ENCODE peak calls at places on chromosomes 5 and 9, in six cellular contexts. U, I, S, Y, W and F are unnamed samples. For H3K4me1, the result is how much of the 10 kb centered on the place peaks cover.

GRCh38 chr9:13022756-13023155 is 247.9 kb downstream of the LURAP1L start:
- DNase-seq in U (peak), I (no peak), S (no peak), Y (no peak), W (no peak), F (no peak)

GRCh38 chr9:77944556-77945261 is 86.9 kb downstream of the GNAQ start:
- DNase-seq in U (no peak), I (peak), S (no peak), Y (peak), W (peak), F (no peak)

GRCh38 chr5:137199966-137200365 is 299.2 kb downstream of the SPOCK1 start:
- DNase-seq in U (peak), I (no peak), S (peak), Y (no peak), W (no peak), F (no peak)

GRCh38 chr5:157520911-157521703 is 54.5 kb downstream of the ADAM19 start:
- DNase-seq in U (no peak), I (no peak), S (peak), Y (no peak), W (no peak), F (no peak)

GRCh38 chr5:126857472-126858410 is 80.8 kb downstream of the LMNB1 start:
- DNase-seq in U (no peak), I (no peak), S (peak), Y (no peak), W (no peak), F (no peak)

GRCh38 chr5:132746592-132747063 is 598 bp upstream of the CCNI2 start:
- DNase-seq in U (no peak), I (peak), S (peak), Y (peak), W (no peak), F (no peak)

GRCh38 chr9:3526903-3527652 is 1.3 kb upstream of the RFX3 start:
- DNase-seq in U (peak), I (peak), S (peak), Y (peak), W (no peak), F (no peak)

GRCh38 chr9:131478421-131478868 is 24.3 kb upstream of the POMT1 start:
- DNase-seq in U (peak), I (peak), S (peak), Y (peak), W (peak), F (no peak)

GRCh38 chr9:676780-677458 is 164.6 kb upstream of the DMRT1 start:
- DNase-seq in U (peak), I (no peak), S (no peak), Y (no peak), W (no peak), F (no peak)

GRCh38 chr5:65483474-65484346 is 2.0 kb upstream of the ADAMTS6 start:
- DNase-seq in U (peak), I (peak), S (peak), Y (peak), W (no peak), F (no peak)
- H3K4me3 ChIP-seq in U (peak), I (peak), S (peak), Y (peak), W (peak), F (peak)

DNA sequence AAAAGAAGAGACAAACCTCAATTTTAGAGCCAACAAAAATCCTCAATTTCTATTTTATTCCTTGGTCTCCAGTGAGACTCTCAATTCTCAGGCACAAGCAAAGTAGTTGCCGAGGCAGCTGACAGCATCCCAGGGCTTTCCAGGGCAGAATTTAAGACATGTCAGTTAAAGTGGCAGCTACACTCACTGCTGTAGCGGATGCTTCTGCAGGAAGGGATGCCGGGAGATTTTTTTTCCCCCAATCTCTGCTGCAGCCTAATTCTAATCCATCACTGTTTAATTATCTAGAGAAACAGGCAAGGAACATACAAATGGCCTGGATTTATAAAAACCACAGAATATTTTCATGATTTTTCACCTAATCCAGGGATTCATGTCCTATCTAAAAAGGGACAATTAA is 57.0 kb downstream of the TTC39B start:
- DNase-seq in U (no peak), I (no peak), S (no peak), Y (no peak), W (no peak), F (no peak)
- H3K4me1 ChIP-seq in U (under half), I (under half), S (under half), Y (under half), W (under half), F (under half)

GRCh38 chr9:14909631-14910177 is 524 bp downstream of the FREM1 start:
- DNase-seq in U (peak), I (no peak), S (no peak), Y (no peak), W (no peak), F (no peak)
- H3K4me3 ChIP-seq in U (peak), I (no peak), S (peak), Y (no peak), W (peak), F (peak)

DNA sequence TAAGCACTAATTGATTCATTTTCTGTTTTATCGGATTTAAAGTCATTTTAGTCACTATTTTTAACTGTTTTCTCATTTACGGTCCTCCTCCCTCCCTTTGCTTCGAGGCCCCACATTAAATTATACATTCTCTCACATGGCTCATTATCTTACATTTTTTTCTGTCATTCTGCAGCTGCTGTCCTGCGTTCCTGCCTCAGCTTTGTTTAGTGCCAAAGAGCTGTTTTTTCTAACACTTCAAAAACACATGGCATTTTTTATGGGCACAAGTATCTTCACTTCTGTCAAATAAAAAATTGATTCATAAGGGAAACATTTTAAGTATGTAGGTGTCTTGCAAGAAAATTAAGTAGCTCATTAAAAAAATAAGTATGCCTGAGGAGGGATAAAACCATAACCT is 130.0 kb upstream of the FST start:
- DNase-seq in U (no peak), I (no peak), S (no peak), Y (no peak), W (no peak), F (no peak)
- H3K4me1 ChIP-seq in U (under half), I (under half), S (under half), Y (under half), W (under half), F (under half)